ENCODE peak calls at places on chromosomes 6 and 20, in ten cellular contexts. M is upper lobe of right lung; Z is fibroblast of lung; S is CD8-positive, alpha-beta memory T cell; N is activated CD4-positive, alpha-beta T cell treated with anti-CD3 and anti-CD28 coated beads, Interleukin-2, amount 50 U/mL, for 48 hours; L is HTR-8/SVneo; W is activated T-cell treated with anti-CD3 and anti-CD28 coated beads for 24 hours; G is RWPE1; X is body of pancreas; J is NCI-H774. R is an unnamed sample.

GRCh38 chr6:31865205-31866118 is 2.8 kb upstream of the NEU1 start:
- DNase-seq in M (no peak), Z (peak; percentile 25), S (no peak), N (no peak), L (no peak), W (no peak), G (no peak), X (no peak), J (no peak), R (no peak)

GRCh38 chr6:16216501-16217155 is 21.8 kb upstream of the GMPR start:
- DNase-seq in M (no peak), Z (peak; percentile 55), S (no peak), N (no peak), L (no peak), W (no peak), G (no peak), X (no peak), J (no peak), R (no peak)

GRCh38 chr20:35503281-35503680 is 26.2 kb downstream of the C20orf173 start:
- DNase-seq in M (no peak), Z (no peak), S (no peak), N (no peak), L (no peak), W (no peak), G (no peak), X (no peak), J (no peak), R (no peak)

GRCh38 chr6:157675859-157676640 is 147.0 kb upstream of the SNX9 start:
- DNase-seq in M (peak; percentile 31), Z (no peak), S (no peak), N (no peak), L (no peak), W (no peak), G (no peak), X (no peak), J (no peak), R (no peak)

GRCh38 chr6:75268121-75268987 is 16.2 kb downstream of the TMEM30A start:
- DNase-seq in M (no peak), Z (peak; percentile 55), S (no peak), N (peak; percentile 18), L (no peak), W (no peak), G (peak; percentile 26), X (no peak), J (no peak), R (no peak)

GRCh38 chr6:44149369-44150012 is 9.1 kb upstream of the CAPN11 start:
- DNase-seq in M (no peak), Z (no peak), S (no peak), N (no peak), L (no peak), W (no peak), G (no peak), X (no peak), J (no peak), R (no peak)

GRCh38 chr6:136566851-136567250 is 16.6 kb upstream of the MAP7 start:
- DNase-seq in M (no peak), Z (no peak), S (no peak), N (no peak), L (no peak), W (no peak), G (no peak), X (no peak), J (no peak), R (no peak)

GRCh38 chr6:16688984-16689636 is 72.2 kb downstream of the ATXN1 start:
- DNase-seq in M (no peak), Z (peak; percentile 95), S (no peak), N (no peak), L (no peak), W (no peak), G (peak; percentile 55), X (no peak), J (no peak), R (no peak)

GRCh38 chr6:38319259-38320255 is 320.2 kb downstream of the BTBD9 start:
- DNase-seq in M (no peak), Z (no peak), S (no peak), N (no peak), L (no peak), W (no peak), G (no peak), X (no peak), J (no peak), R (no peak)

GRCh38 chr6:81820979-81821378 is 68.5 kb upstream of the TENT5A start:
- DNase-seq in M (no peak), Z (peak; percentile 41), S (no peak), N (no peak), L (no peak), W (no peak), G (no peak), X (no peak), J (peak; percentile 79), R (no peak)

GRCh38 chr20:33915726-33916331 is 77.9 kb upstream of the RALY start:
- DNase-seq in M (peak; percentile 70), Z (no peak), S (peak; percentile 29), N (peak; percentile 71), L (peak; percentile 41), W (peak; percentile 35), G (peak; percentile 84), X (peak; percentile 58), J (no peak), R (peak; percentile 59)

GRCh38 chr6:159038914-159039884 is 5.6 kb downstream of the TAGAP start:
- DNase-seq in M (no peak), Z (peak; percentile 46), S (peak; percentile 59), N (no peak), L (no peak), W (no peak), G (peak; percentile 70), X (no peak), J (no peak), R (no peak)

GRCh38 chr6:116118608-116119007 is 7.3 kb downstream of the COL10A1 start:
- DNase-seq in M (no peak), Z (peak; percentile 67), S (no peak), N (no peak), L (no peak), W (no peak), G (no peak), X (no peak), J (no peak), R (no peak)

GRCh38 chr6:132063738-132064137 is 112.6 kb upstream of the CCN2 start:
- DNase-seq in M (no peak), Z (peak; percentile 95), S (no peak), N (no peak), L (peak; percentile 11), W (no peak), G (peak; percentile 45), X (no peak), J (no peak), R (peak; percentile 21)

GRCh38 chr6:56713285-56713684 is 70.6 kb upstream of the DST start:
- DNase-seq in M (no peak), Z (peak; percentile 95), S (no peak), N (no peak), L (peak; percentile 69), W (no peak), G (peak; percentile 67), X (no peak), J (no peak), R (no peak)

GRCh38 chr6:125584468-125584939 is 164.9 kb upstream of the HEY2 start:
- DNase-seq in M (peak; percentile 62), Z (peak; percentile 22), S (no peak), N (no peak), L (no peak), W (no peak), G (no peak), X (no peak), J (peak; percentile 76), R (no peak)

GRCh38 chr6:53767941-53768340 is 26.9 kb upstream of the LRRC1 start:
- DNase-seq in M (no peak), Z (no peak), S (no peak), N (no peak), L (no peak), W (no peak), G (no peak), X (no peak), J (no peak), R (no peak)

GRCh38 chr20:50843331-50844276 is 48.7 kb downstream of the BCAS4 start:
- DNase-seq in M (no peak), Z (no peak), S (no peak), N (no peak), L (no peak), W (no peak), G (no peak), X (no peak), J (no peak), R (no peak)

GRCh38 chr6:108947114-108947854 is 99.1 kb downstream of the ARMC2 start:
- DNase-seq in M (no peak), Z (peak; percentile 70), S (no peak), N (no peak), L (no peak), W (no peak), G (peak; percentile 80), X (no peak), J (peak; percentile 68), R (no peak)

GRCh38 chr6:12528171-12528570 is 188.4 kb upstream of the PHACTR1 start:
- DNase-seq in M (no peak), Z (no peak), S (no peak), N (no peak), L (no peak), W (no peak), G (no peak), X (no peak), J (no peak), R (no peak)

GRCh38 chr6:125222531-125223455 is 69.2 kb downstream of the TPD52L1 start:
- DNase-seq in M (no peak), Z (no peak), S (no peak), N (no peak), L (no peak), W (no peak), G (no peak), X (no peak), J (no peak), R (no peak)

GRCh38 chr6:157143171-157143884 is 180.0 kb downstream of the TMEM242 start:
- DNase-seq in M (no peak), Z (peak; percentile 96), S (peak; percentile 60), N (peak; percentile 36), L (no peak), W (peak; percentile 7), G (no peak), X (no peak), J (no peak), R (no peak)

GRCh38 chr6:144721232-144721631 is 436.1 kb downstream of the UTRN start:
- DNase-seq in M (no peak), Z (no peak), S (no peak), N (no peak), L (no peak), W (no peak), G (no peak), X (no peak), J (no peak), R (no peak)

GRCh38 chr6:35710241-35710847 is 21.6 kb upstream of the FKBP5 start:
- DNase-seq in M (no peak), Z (no peak), S (peak; percentile 65), N (peak; percentile 50), L (no peak), W (no peak), G (no peak), X (no peak), J (no peak), R (no peak)

R was measured in H54.